ENCODE peak calls at places on chromosomes 1 and 21, in nine cellular contexts. One of them, this sample, is unnamed.

GRCh38 chr1:56255516-56256181 is 323.7 kb downstream of the PLPP3 start:
- DNase-seq in tibial artery: peak; percentile 92
- DNase-seq in Panc1: no peak
- DNase-seq in uterus: peak; percentile 87
- DNase-seq in RWPE1: no peak
- DNase-seq in cardiac muscle cell: peak; percentile 96
- DNase-seq in dorsolateral prefrontal cortex: no peak
- DNase-seq in HepG2: no peak
- DNase-seq in brain microvascular endothelial cell: no peak
- DNase-seq in this sample: peak; percentile 91

GRCh38 chr1:90371106-90371813 is 345.8 kb downstream of the BARHL2 start:
- DNase-seq in tibial artery: no peak
- DNase-seq in dorsolateral prefrontal cortex: no peak
- DNase-seq in Panc1: no peak
- DNase-seq in cardiac muscle cell: no peak
- DNase-seq in brain microvascular endothelial cell: no peak
- DNase-seq in RWPE1: no peak
- DNase-seq in HepG2: no peak
- DNase-seq in uterus: no peak
- DNase-seq in this sample: no peak

GRCh38 chr1:229272164-229273158 is 1.6 kb downstream of the RAB4A start:
- DNase-seq in tibial artery: no peak
- DNase-seq in HepG2: no peak
- DNase-seq in brain microvascular endothelial cell: no peak
- DNase-seq in RWPE1: no peak
- DNase-seq in dorsolateral prefrontal cortex: no peak
- DNase-seq in uterus: no peak
- DNase-seq in cardiac muscle cell: no peak
- DNase-seq in Panc1: no peak
- DNase-seq in this sample: no peak

GRCh38 chr1:172380441-172381244 is 39.8 kb upstream of the C1orf105 start:
- DNase-seq in tibial artery: no peak
- DNase-seq in RWPE1: no peak
- DNase-seq in brain microvascular endothelial cell: no peak
- DNase-seq in HepG2: no peak
- DNase-seq in uterus: no peak
- DNase-seq in Panc1: no peak
- DNase-seq in dorsolateral prefrontal cortex: no peak
- DNase-seq in cardiac muscle cell: peak; percentile 25
- DNase-seq in this sample: no peak

GRCh38 chr1:156931553-156931952 is 11.1 kb downstream of the LRRC71 start:
- DNase-seq in cardiac muscle cell: no peak
- DNase-seq in Panc1: no peak
- DNase-seq in dorsolateral prefrontal cortex: no peak
- DNase-seq in tibial artery: no peak
- DNase-seq in RWPE1: no peak
- DNase-seq in HepG2: no peak
- DNase-seq in brain microvascular endothelial cell: no peak
- DNase-seq in uterus: no peak
- DNase-seq in this sample: no peak

GRCh38 chr1:207217778-207218511 is 103.5 kb upstream of the CD55 start:
- DNase-seq in HepG2: no peak
- DNase-seq in brain microvascular endothelial cell: no peak
- DNase-seq in cardiac muscle cell: no peak
- DNase-seq in tibial artery: no peak
- DNase-seq in dorsolateral prefrontal cortex: no peak
- DNase-seq in Panc1: no peak
- DNase-seq in RWPE1: no peak
- DNase-seq in uterus: no peak
- DNase-seq in this sample: no peak

GRCh38 chr21:16534408-16535099 is 804.8 kb downstream of the USP25 start:
- DNase-seq in Panc1: no peak
- DNase-seq in brain microvascular endothelial cell: no peak
- DNase-seq in cardiac muscle cell: peak; percentile 96
- DNase-seq in uterus: peak; percentile 84
- DNase-seq in tibial artery: peak; percentile 87
- DNase-seq in dorsolateral prefrontal cortex: peak; percentile 57
- DNase-seq in RWPE1: no peak
- DNase-seq in HepG2: no peak
- DNase-seq in this sample: peak; percentile 77

GRCh38 chr1:219703240-219703639 is 90.3 kb upstream of the ZC3H11B start:
- DNase-seq in cardiac muscle cell: peak; percentile 21
- DNase-seq in brain microvascular endothelial cell: no peak
- DNase-seq in HepG2: no peak
- DNase-seq in RWPE1: no peak
- DNase-seq in uterus: no peak
- DNase-seq in dorsolateral prefrontal cortex: no peak
- DNase-seq in Panc1: no peak
- DNase-seq in tibial artery: no peak
- DNase-seq in this sample: no peak

GRCh38 chr1:5370321-5370720 is 621.9 kb downstream of the NPHP4 start:
- DNase-seq in uterus: no peak
- DNase-seq in RWPE1: peak; percentile 49
- DNase-seq in HepG2: no peak
- DNase-seq in brain microvascular endothelial cell: no peak
- DNase-seq in cardiac muscle cell: no peak
- DNase-seq in tibial artery: no peak
- DNase-seq in dorsolateral prefrontal cortex: no peak
- DNase-seq in Panc1: no peak
- DNase-seq in this sample: no peak

GRCh38 chr1:212752934-212753497 is 38.6 kb downstream of the NSL1 start:
- DNase-seq in Panc1: no peak
- DNase-seq in tibial artery: no peak
- DNase-seq in HepG2: no peak
- DNase-seq in brain microvascular endothelial cell: no peak
- DNase-seq in uterus: no peak
- DNase-seq in cardiac muscle cell: peak; percentile 8
- DNase-seq in dorsolateral prefrontal cortex: no peak
- DNase-seq in RWPE1: no peak
- DNase-seq in this sample: no peak

GRCh38 chr1:231724876-231725647 is 98.5 kb downstream of the DISC1 start:
- DNase-seq in cardiac muscle cell: peak; percentile 83
- DNase-seq in HepG2: peak; percentile 57
- DNase-seq in Panc1: peak; percentile 12
- DNase-seq in tibial artery: no peak
- DNase-seq in RWPE1: peak; percentile 42
- DNase-seq in dorsolateral prefrontal cortex: no peak
- DNase-seq in uterus: no peak
- DNase-seq in brain microvascular endothelial cell: peak; percentile 35
- DNase-seq in this sample: no peak

GRCh38 chr1:40392206-40392605 is 18.7 kb downstream of the SMAP2 start:
- DNase-seq in dorsolateral prefrontal cortex: no peak
- DNase-seq in uterus: no peak
- DNase-seq in cardiac muscle cell: peak; percentile 80
- DNase-seq in RWPE1: peak; percentile 18
- DNase-seq in brain microvascular endothelial cell: peak; percentile 57
- DNase-seq in Panc1: no peak
- DNase-seq in HepG2: no peak
- DNase-seq in tibial artery: no peak
- DNase-seq in this sample: no peak

GRCh38 chr21:41589131-41589530 is 81.2 kb upstream of the TMPRSS2 start:
- DNase-seq in uterus: no peak
- DNase-seq in dorsolateral prefrontal cortex: no peak
- DNase-seq in Panc1: no peak
- DNase-seq in HepG2: no peak
- DNase-seq in RWPE1: no peak
- DNase-seq in brain microvascular endothelial cell: no peak
- DNase-seq in cardiac muscle cell: no peak
- DNase-seq in tibial artery: no peak
- DNase-seq in this sample: peak; percentile 30
- TF ChIP-seq CTCF in uterus: no peak
- TF ChIP-seq CTCF in dorsolateral prefrontal cortex: no peak
- TF ChIP-seq CTCF in Panc1: no peak
- TF ChIP-seq CTCF in HepG2: peak; percentile 34
- TF ChIP-seq CTCF in RWPE1: no peak
- TF ChIP-seq CTCF in brain microvascular endothelial cell: no peak
- TF ChIP-seq CTCF in cardiac muscle cell: no peak
- TF ChIP-seq CTCF in tibial artery: no peak
- TF ChIP-seq CTCF in this sample: no peak

GRCh38 chr1:21271550-21271949 is 18.7 kb downstream of the ECE1 start:
- DNase-seq in brain microvascular endothelial cell: no peak
- DNase-seq in tibial artery: no peak
- DNase-seq in Panc1: no peak
- DNase-seq in HepG2: peak; percentile 83
- DNase-seq in RWPE1: no peak
- DNase-seq in dorsolateral prefrontal cortex: no peak
- DNase-seq in cardiac muscle cell: no peak
- DNase-seq in uterus: no peak
- DNase-seq in this sample: no peak

GRCh38 chr1:21273743-21274142 is 16.5 kb downstream of the ECE1 start:
- DNase-seq in uterus: no peak
- DNase-seq in cardiac muscle cell: no peak
- DNase-seq in HepG2: no peak
- DNase-seq in brain microvascular endothelial cell: no peak
- DNase-seq in tibial artery: no peak
- DNase-seq in dorsolateral prefrontal cortex: no peak
- DNase-seq in RWPE1: no peak
- DNase-seq in Panc1: no peak
- DNase-seq in this sample: no peak

GRCh38 chr1:21270086-21270689 is 20.1 kb downstream of the ECE1 start:
- DNase-seq in dorsolateral prefrontal cortex: peak; percentile 68
- DNase-seq in tibial artery: peak; percentile 86
- DNase-seq in Panc1: peak; percentile 67
- DNase-seq in brain microvascular endothelial cell: peak; percentile 53
- DNase-seq in cardiac muscle cell: peak; percentile 65
- DNase-seq in RWPE1: no peak
- DNase-seq in HepG2: peak; percentile 66
- DNase-seq in uterus: peak; percentile 71
- DNase-seq in this sample: peak; percentile 93

GRCh38 chr1:21269461-21270085 is 20.7 kb downstream of the ECE1 start:
- DNase-seq in cardiac muscle cell: no peak
- DNase-seq in brain microvascular endothelial cell: no peak
- DNase-seq in Panc1: no peak
- DNase-seq in RWPE1: no peak
- DNase-seq in uterus: no peak
- DNase-seq in tibial artery: no peak
- DNase-seq in HepG2: peak; percentile 90
- DNase-seq in dorsolateral prefrontal cortex: no peak
- DNase-seq in this sample: no peak

DNA sequence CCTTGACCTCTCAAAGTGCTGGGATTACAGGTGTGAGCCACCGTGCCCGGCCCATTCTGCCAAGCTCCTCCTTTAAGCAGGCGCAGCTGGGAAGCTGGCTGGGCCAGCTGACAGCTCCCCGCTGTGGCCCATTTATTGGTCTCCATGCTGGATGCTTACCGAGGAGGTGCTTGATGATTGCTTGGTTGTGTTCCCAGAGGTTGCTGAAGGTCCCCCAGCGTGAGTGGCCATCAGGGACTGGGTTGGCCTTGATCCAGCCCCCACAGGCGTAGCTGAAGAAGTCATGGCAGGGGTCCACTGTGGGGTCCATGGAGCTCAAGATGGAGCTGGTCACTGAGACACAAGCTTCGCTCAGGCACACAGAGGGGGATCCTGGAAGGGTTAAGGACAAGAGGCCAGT is 17.7 kb downstream of the ECE1 start:
- DNase-seq in HepG2: no peak
- DNase-seq in dorsolateral prefrontal cortex: no peak
- DNase-seq in uterus: peak; percentile 18
- DNase-seq in brain microvascular endothelial cell: no peak
- DNase-seq in Panc1: no peak
- DNase-seq in cardiac muscle cell: no peak
- DNase-seq in tibial artery: no peak
- DNase-seq in RWPE1: no peak
- DNase-seq in this sample: no peak
- H3K27ac ChIP-seq in HepG2: no peak overlapping the region
- H3K27ac ChIP-seq in dorsolateral prefrontal cortex: no peak overlapping the region
- H3K27ac ChIP-seq in uterus: no peak overlapping the region
- H3K27ac ChIP-seq in brain microvascular endothelial cell: no peak overlapping the region
- H3K27ac ChIP-seq in Panc1: no peak overlapping the region
- H3K27ac ChIP-seq in cardiac muscle cell: no peak overlapping the region
- H3K27ac ChIP-seq in tibial artery: no peak overlapping the region
- H3K27ac ChIP-seq in RWPE1: no peak overlapping the region
- H3K27ac ChIP-seq in this sample: no peak overlapping the region

DNA sequence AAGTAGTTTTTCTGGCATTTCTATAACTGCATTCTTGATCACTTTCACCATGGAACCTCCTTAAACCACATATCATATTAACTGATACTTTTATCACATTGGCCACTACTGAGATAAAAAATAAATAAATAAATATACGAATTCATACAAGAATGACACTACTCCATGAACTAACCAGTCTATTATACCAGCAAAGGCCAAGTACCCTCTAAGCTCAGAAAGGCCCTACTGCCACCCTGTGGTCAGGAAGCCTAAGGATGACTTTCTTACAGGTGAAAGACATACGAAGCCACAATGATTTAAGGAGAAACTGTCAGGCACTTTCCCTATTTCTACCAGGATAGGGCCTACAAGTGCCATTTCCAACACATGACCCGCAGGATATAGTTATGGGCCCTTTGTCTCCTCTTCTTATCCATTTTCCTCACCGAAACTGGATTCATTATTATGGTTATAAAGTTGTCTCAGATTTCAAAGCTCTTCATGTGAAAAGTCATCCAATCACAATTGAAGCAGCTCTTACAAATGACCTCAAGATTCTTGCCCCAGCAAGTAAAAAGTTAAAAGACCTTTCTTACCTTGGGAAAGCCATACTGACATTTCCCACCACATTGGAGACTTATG is 23.9 kb downstream of the DNAJC8 start:
- DNase-seq in tibial artery: no peak
- DNase-seq in cardiac muscle cell: peak; percentile 83
- DNase-seq in uterus: peak; percentile 25
- DNase-seq in RWPE1: peak; percentile 58
- DNase-seq in dorsolateral prefrontal cortex: peak; percentile 67
- DNase-seq in brain microvascular endothelial cell: peak; percentile 66
- DNase-seq in Panc1: peak; percentile 41
- DNase-seq in HepG2: peak; percentile 58
- DNase-seq in this sample: no peak
- TF ChIP-seq CTCF in tibial artery: peak; percentile 48
- TF ChIP-seq CTCF in cardiac muscle cell: peak; percentile 76
- TF ChIP-seq CTCF in uterus: peak; percentile 48
- TF ChIP-seq CTCF in RWPE1: peak; percentile 72
- TF ChIP-seq CTCF in dorsolateral prefrontal cortex: peak; percentile 84
- TF ChIP-seq CTCF in brain microvascular endothelial cell: peak; percentile 83
- TF ChIP-seq CTCF in Panc1: peak; percentile 78
- TF ChIP-seq CTCF in HepG2: peak; percentile 79
- TF ChIP-seq CTCF in this sample: peak; percentile 58

DNA sequence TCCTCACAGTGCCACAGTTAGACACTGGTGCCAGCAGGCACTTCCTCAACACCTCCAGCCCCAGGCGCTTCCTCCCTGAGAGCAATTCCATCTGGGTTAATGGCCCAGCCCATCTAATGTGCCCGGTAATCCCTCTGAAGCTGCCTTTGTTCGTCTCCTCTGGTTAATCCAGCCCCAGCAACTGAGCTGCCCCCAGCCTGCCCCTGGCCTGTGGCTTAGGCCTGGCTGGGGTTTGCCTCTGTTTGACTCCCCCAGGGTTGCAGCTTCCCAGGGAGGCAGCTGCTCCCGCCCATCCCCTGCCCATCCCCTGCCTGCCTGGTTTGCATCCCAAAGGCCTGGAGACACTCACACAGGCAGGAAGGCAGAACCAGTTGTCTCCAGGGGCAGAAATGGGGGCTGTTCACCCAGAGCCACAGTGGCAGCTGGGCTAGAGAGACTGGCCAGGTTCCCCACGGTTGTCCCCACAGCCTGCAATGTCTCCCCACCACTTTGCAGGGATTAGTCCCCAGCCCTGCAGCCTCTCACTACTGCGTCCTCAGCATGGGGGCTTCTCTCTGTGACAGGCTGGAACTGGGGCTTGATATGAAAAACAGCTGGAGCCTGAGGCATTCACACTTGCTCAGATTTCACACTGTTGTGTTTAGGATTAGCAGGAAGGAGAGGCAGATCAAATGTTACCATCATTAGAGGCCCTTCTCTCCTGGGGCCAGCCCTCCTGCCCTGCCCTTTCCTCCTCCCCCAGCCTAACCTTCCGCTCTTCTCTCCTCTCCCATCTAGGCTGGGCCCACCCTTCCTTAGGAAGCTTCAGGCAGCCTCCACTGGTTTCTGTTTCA is 120.2 kb downstream of the TLR5 start:
- DNase-seq in Panc1: no peak
- DNase-seq in uterus: no peak
- DNase-seq in HepG2: no peak
- DNase-seq in dorsolateral prefrontal cortex: no peak
- DNase-seq in tibial artery: no peak
- DNase-seq in cardiac muscle cell: no peak
- DNase-seq in RWPE1: no peak
- DNase-seq in brain microvascular endothelial cell: no peak
- DNase-seq in this sample: no peak
- H3K27ac ChIP-seq in Panc1: no peak overlapping the region
- H3K27ac ChIP-seq in uterus: no peak overlapping the region
- H3K27ac ChIP-seq in HepG2: no peak overlapping the region
- H3K27ac ChIP-seq in dorsolateral prefrontal cortex: no peak overlapping the region
- H3K27ac ChIP-seq in tibial artery: no peak overlapping the region
- H3K27ac ChIP-seq in cardiac muscle cell: peak overlapping the region; percentile 27
- H3K27ac ChIP-seq in RWPE1: no peak overlapping the region
- H3K27ac ChIP-seq in brain microvascular endothelial cell: no peak overlapping the region
- H3K27ac ChIP-seq in this sample: no peak overlapping the region

This sample was measured in ascending aorta.